ENCODE peak calls at places on chromosomes 11 and 22, in four cellular contexts. J is HL-60, Z is GM12878, E is K562. N is an unnamed sample.

GRCh38 chr11:117997436-117998200 is 11.4 kb downstream of the IL10RA start:
- DNase-seq in J (no peak), Z (no peak), E (no peak), N (no peak)

GRCh38 chr11:32893091-32893946 is 708 bp downstream of the QSER1 start:
- DNase-seq in J (peak), Z (no peak), E (peak), N (peak)

GRCh38 chr11:78735711-78736110 is 161.0 kb upstream of the NARS2 start:
- DNase-seq in J (no peak), Z (no peak), E (no peak), N (no peak)

GRCh38 chr22:32175751-32176644 is 16.9 kb upstream of the C22orf42 start:
- DNase-seq in J (no peak), Z (no peak), E (no peak), N (no peak)

GRCh38 chr22:26612652-26613051 is 5.2 kb downstream of the CRYBB1 start:
- DNase-seq in J (no peak), Z (no peak), E (no peak), N (no peak)

GRCh38 chr11:72924568-72925190 is 110.5 kb downstream of the ATG16L2 start:
- DNase-seq in J (peak), Z (peak), E (no peak), N (no peak)

GRCh38 chr22:19940536-19941364 is 822 bp upstream of the COMT start:
- DNase-seq in J (no peak), Z (no peak), E (no peak), N (no peak)

GRCh38 chr11:19714387-19715363 is 2.0 kb downstream of the NAV2 start:
- DNase-seq in J (no peak), Z (no peak), E (peak), N (no peak)

GRCh38 chr11:86548278-86548917 is 124.0 kb downstream of the ME3 start:
- DNase-seq in J (no peak), Z (no peak), E (no peak), N (no peak)

GRCh38 chr11:75342966-75343870 is 8.2 kb downstream of the ARRB1 start:
- DNase-seq in J (peak), Z (no peak), E (peak), N (no peak)

GRCh38 chr11:11436715-11437313 is 83.8 kb upstream of the CSNK2A3 start:
- DNase-seq in J (no peak), Z (no peak), E (no peak), N (no peak)

GRCh38 chr22:50250555-50251471 is at the start of gene HDAC10:
- DNase-seq in J (peak), Z (peak), E (peak), N (peak)

GRCh38 chr22:50030315-50031188 is 18.0 kb upstream of the IL17REL start:
- DNase-seq in J (peak), Z (no peak), E (peak), N (peak)

GRCh38 chr11:776459-777287 is 614 bp downstream of the GATD1 start:
- DNase-seq in J (peak), Z (no peak), E (peak), N (peak)

GRCh38 chr22:38906024-38906423 is 34.0 kb upstream of the CBX6 start:
- DNase-seq in J (no peak), Z (no peak), E (no peak), N (no peak)

GRCh38 chr22:38900677-38901076 is 28.7 kb upstream of the CBX6 start:
- DNase-seq in J (no peak), Z (no peak), E (no peak), N (no peak)

GRCh38 chr22:38901111-38901641 is 29.2 kb upstream of the CBX6 start:
- DNase-seq in J (peak), Z (no peak), E (no peak), N (no peak)
- TF ChIP-seq SPI1 in J (no peak), Z (no peak), E (no peak), N (no peak)

DNA sequence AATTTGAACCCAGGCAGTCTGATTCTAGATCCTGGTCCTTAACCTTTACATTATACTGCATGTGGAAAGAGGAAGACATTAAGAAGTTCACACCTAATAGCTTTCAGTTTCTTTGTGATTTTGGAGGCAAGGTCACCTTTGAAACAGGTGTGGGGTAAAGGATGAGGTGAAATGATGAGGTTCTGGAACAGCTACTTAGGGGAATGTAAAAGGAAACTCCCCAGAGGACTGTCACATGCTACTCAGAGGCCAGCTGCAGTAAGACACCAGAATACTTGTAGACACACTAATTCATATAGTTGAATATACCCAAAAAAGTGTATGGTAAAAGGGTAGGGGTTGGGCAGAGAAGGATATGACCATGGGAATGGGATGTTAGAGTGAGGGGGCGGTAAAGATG is 5.4 kb downstream of the APIP start:
- DNase-seq in J (no peak), Z (no peak), E (no peak), N (no peak)
- TF ChIP-seq SPI1 in J (no peak), Z (peak), E (no peak), N (peak)

GRCh38 chr11:69356703-69357457 is 62.9 kb downstream of the MYEOV start:
- DNase-seq in J (no peak), Z (no peak), E (no peak), N (no peak)
- TF ChIP-seq SPI1 in J (no peak), Z (no peak), E (no peak), N (no peak)

DNA sequence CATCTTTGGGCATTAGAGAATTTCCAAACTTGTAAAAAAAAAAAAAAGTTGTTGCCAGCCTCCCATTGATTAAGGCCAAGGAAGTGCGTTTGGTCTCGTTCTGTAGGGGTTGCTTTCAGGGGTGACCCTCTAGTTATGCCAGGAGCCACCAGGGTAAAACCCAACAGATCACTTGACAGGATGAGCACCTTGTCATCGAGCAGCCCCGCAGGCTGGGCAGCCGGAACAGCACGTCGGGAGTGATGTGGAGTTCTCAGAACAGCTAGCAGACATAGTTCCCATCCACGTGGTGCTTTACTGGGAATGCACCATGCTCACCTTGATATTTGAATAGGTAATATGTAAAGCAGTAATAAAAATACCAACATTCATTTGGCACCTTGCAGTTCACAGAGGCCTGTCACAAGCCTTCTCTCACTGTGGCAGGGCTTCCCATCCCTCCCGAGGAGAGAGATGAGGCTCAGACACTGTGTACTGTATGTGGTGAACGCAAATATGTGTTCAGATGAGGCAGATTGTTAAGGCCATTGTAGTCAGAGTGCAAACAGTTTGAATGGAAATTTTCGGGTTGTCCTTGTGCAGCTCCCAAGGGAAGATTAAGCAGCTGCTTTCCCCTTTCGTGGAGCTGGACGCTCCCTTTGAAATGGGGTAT is 70.9 kb upstream of the SORL1-AS1 start:
- DNase-seq in J (no peak), Z (no peak), E (no peak), N (no peak)
- TF ChIP-seq SPI1 in J (no peak), Z (no peak), E (no peak), N (no peak)